ENCODE peak calls at places on chromosomes 4 and X, in eight cellular contexts. Z is neural progenitor cell, S is cardiac muscle cell, A is astrocyte of the spinal cord, D is A549, F is IMR-90, U is dorsolateral prefrontal cortex, K is thyroid gland. G is an unnamed sample.

GRCh38 chr4:103091601-103092223 is 7.9 kb downstream of the BDH2 start:
- DNase-seq in Z (peak), S (peak), A (peak), D (no peak), F (peak), U (no peak), K (peak), G (peak)

GRCh38 chrX:85303544-85303943 is 59.8 kb downstream of the ZNF711 start:
- DNase-seq in Z (no peak), S (no peak), A (no peak), D (no peak), F (no peak), U (no peak), K (no peak), G (no peak)

GRCh38 chr4:65580551-65580950 is 89.7 kb downstream of the EPHA5 start:
- DNase-seq in Z (peak), S (peak), A (peak), D (no peak), F (no peak), U (no peak), K (no peak), G (peak)

GRCh38 chrX:130176354-130176776 is 4.6 kb downstream of the RAB33A start:
- DNase-seq in Z (no peak), S (no peak), A (no peak), D (no peak), F (peak), U (no peak), K (no peak), G (no peak)

GRCh38 chr4:10205223-10205622 is 88.6 kb upstream of the WDR1 start:
- DNase-seq in Z (no peak), S (no peak), A (no peak), D (no peak), F (no peak), U (no peak), K (no peak), G (peak)

GRCh38 chrX:119062750-119063374 is 9.9 kb upstream of the CT47C1 start:
- DNase-seq in Z (peak), S (peak), A (peak), D (no peak), F (peak), U (no peak), K (peak), G (peak)

GRCh38 chr4:121192500-121192899 is 28.4 kb upstream of the TNIP3 start:
- DNase-seq in Z (peak), S (peak), A (peak), D (no peak), F (peak), U (no peak), K (no peak), G (peak)

GRCh38 chr4:183691006-183691405 is 31.9 kb downstream of the TRAPPC11 start:
- DNase-seq in Z (no peak), S (no peak), A (no peak), D (no peak), F (no peak), U (no peak), K (no peak), G (no peak)

GRCh38 chr4:109996531-109996930 is 83.8 kb downstream of the EGF start:
- DNase-seq in Z (no peak), S (no peak), A (no peak), D (no peak), F (no peak), U (no peak), K (no peak), G (no peak)

GRCh38 chrX:55640854-55641253 is 17.7 kb downstream of the FOXR2 start:
- DNase-seq in Z (no peak), S (no peak), A (no peak), D (no peak), F (no peak), U (no peak), K (no peak), G (no peak)

DNA sequence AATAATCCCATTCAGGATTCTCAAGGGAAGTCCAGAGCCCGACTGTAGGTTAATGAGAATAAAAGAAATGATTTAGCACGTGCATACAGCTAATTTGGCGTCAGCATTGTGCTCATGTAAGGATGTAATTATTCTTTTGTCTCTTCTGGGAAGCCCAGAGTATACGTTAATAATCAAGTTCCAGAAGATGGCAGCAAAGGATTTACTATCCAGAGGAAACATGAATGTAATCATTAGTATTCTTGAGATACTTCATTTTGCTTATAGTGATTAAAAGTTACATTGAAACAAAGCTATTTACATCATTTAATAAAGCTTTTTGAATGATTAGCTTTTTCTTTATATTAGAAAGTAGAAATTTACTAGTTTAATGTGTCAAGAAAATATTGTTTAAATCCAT is 27.1 kb upstream of the MAP9 start:
- DNase-seq in Z (peak), S (peak), A (peak), D (peak), F (peak), U (no peak), K (no peak), G (peak)
- TF ChIP-seq CTCF in Z (peak), S (peak), A (peak), D (peak), F (peak), U (peak), K (no peak), G (peak)

GRCh38 chr4:55178226-55179005 is 53.0 kb upstream of the KDR start:
- DNase-seq in Z (no peak), S (no peak), A (no peak), D (no peak), F (no peak), U (no peak), K (no peak), G (peak)

GRCh38 chr4:55173580-55173979 is 48.2 kb upstream of the KDR start:
- DNase-seq in Z (no peak), S (peak), A (peak), D (no peak), F (peak), U (no peak), K (no peak), G (peak)

GRCh38 chr4:55175779-55176231 is 50.4 kb upstream of the KDR start:
- DNase-seq in Z (no peak), S (peak), A (peak), D (no peak), F (peak), U (no peak), K (no peak), G (peak)

GRCh38 chr4:55177461-55177860 is 52.1 kb upstream of the KDR start:
- DNase-seq in Z (no peak), S (no peak), A (no peak), D (no peak), F (no peak), U (no peak), K (no peak), G (no peak)

GRCh38 chr4:55176497-55176896 is 51.1 kb upstream of the KDR start:
- DNase-seq in Z (no peak), S (no peak), A (no peak), D (no peak), F (no peak), U (no peak), K (no peak), G (no peak)
- H3K4me3 ChIP-seq in Z (no peak), S (no peak), A (peak), D (no peak), F (no peak), U (no peak), K (no peak), G (peak)

GRCh38 chr4:3766207-3766790 is at the start of gene ADRA2C:
- DNase-seq in Z (peak), S (peak), A (no peak), D (peak), F (no peak), U (no peak), K (peak), G (no peak)
- TF ChIP-seq CTCF in Z (no peak), S (no peak), A (no peak), D (no peak), F (no peak), U (no peak), K (no peak), G (no peak)

DNA sequence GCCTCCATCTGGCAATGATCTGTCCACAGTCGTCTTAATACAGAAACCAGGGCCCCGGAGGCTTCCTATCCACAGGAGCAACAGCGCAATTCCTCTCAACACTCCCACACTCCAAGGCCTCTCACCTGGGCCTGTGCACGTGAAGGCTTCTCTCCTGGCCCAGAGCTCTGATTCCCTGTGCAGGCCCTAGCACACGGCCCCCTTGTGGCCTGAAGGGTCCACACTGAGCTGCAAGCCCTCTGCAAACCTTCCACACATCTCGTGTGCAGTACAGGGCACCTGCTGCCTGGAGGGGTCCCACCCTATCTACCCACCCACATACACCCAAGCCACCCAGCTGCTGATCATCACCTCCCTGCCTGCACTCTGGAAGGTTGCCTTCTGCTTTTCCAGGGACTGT is 150.1 kb upstream of the NUDT10 start:
- DNase-seq in Z (peak), S (no peak), A (no peak), D (no peak), F (no peak), U (no peak), K (no peak), G (no peak)
- H3K4me3 ChIP-seq in Z (no peak), S (no peak), A (no peak), D (no peak), F (no peak), U (no peak), K (no peak), G (no peak)